ENCODE peak calls at places on chromosomes 2 and 18, in ten cellular contexts. A, J, O, M, G, R, X, P, E and L are unnamed samples.

GRCh38 chr2:112629224-112629623 is 16.5 kb upstream of the SLC20A1 start:
- DNase-seq in A (no peak), X (no peak), P (no peak), M (no peak), O (no peak), G (no peak), J (no peak), R (no peak), E (no peak), L (no peak)

GRCh38 chr2:23591111-23591510 is 206.1 kb downstream of the KLHL29 start:
- DNase-seq in M (no peak), X (no peak), R (no peak), G (no peak), O (no peak), A (no peak), J (no peak), E (no peak), P (no peak), L (no peak)

GRCh38 chr2:104249666-104250065 is 604.2 kb upstream of the POU3F3 start:
- DNase-seq in P (no peak), J (no peak), O (no peak), E (no peak), G (no peak), M (no peak), A (no peak), R (no peak), X (no peak), L (no peak)

GRCh38 chr2:211205358-211205757 is 649.0 kb downstream of the CPS1 start:
- DNase-seq in O (no peak), J (no peak), R (no peak), X (no peak), G (no peak), M (no peak), E (no peak), P (no peak), A (no peak), L (no peak)

GRCh38 chr2:152811916-152812315 is 93.5 kb downstream of the ARL6IP6 start:
- DNase-seq in G (no peak), M (no peak), E (no peak), O (no peak), R (no peak), A (no peak), X (no peak), P (no peak), J (no peak), L (no peak)

GRCh38 chr2:166148811-166149400 is 21.1 kb upstream of the SCN1A start:
- DNase-seq in M (no peak), G (no peak), X (no peak), E (no peak), J (no peak), A (no peak), O (no peak), P (no peak), R (no peak), L (no peak)

GRCh38 chr2:10141736-10142639 is 19.4 kb downstream of the RRM2 start:
- DNase-seq in M (peak; percentile 30), G (peak; percentile 38), A (peak; percentile 41), X (no peak), P (peak; percentile 31), R (no peak), O (peak; percentile 36), J (peak; percentile 47), E (no peak), L (no peak)

GRCh38 chr2:222941510-222942032 is 80.7 kb downstream of the ACSL3 start:
- DNase-seq in G (no peak), X (no peak), M (no peak), P (no peak), O (no peak), J (no peak), R (peak; percentile 25), A (peak; percentile 42), E (no peak), L (no peak)

GRCh38 chr2:31236433-31237205 is 2.7 kb downstream of the EHD3 start:
- DNase-seq in E (no peak), O (no peak), A (no peak), X (no peak), M (no peak), J (no peak), R (no peak), G (no peak), P (no peak), L (no peak)

GRCh38 chr2:69149631-69150215 is 136.7 kb downstream of the ANTXR1 start:
- DNase-seq in E (peak; percentile 46), M (peak; percentile 72), X (peak; percentile 63), P (peak; percentile 92), J (no peak), O (peak; percentile 27), R (no peak), G (peak; percentile 53), A (no peak), L (no peak)
- TF ChIP-seq CTCF in E (no peak), M (peak; percentile 4), X (no peak), P (no peak), J (no peak), O (no peak), R (no peak), G (no peak), A (no peak), L (no peak)

GRCh38 chr2:101519173-101519492 is 44.2 kb upstream of the RFX8 start:
- DNase-seq in R (no peak), M (no peak), J (no peak), X (no peak), A (no peak), O (no peak), P (no peak), E (no peak), G (no peak), L (no peak)

GRCh38 chr2:101517753-101518152 is 42.8 kb upstream of the RFX8 start:
- DNase-seq in M (peak; percentile 79), O (no peak), J (no peak), G (no peak), X (no peak), E (peak; percentile 78), A (peak; percentile 72), P (peak; percentile 78), R (peak; percentile 47), L (no peak)

GRCh38 chr2:101516833-101517690 is 42.1 kb upstream of the RFX8 start:
- DNase-seq in G (no peak), X (peak; percentile 95), A (peak; percentile 97), O (no peak), J (peak; percentile 67), M (peak; percentile 76), E (peak; percentile 82), P (peak; percentile 83), R (peak; percentile 96), L (no peak)

GRCh38 chr2:101520246-101520645 is 45.3 kb upstream of the RFX8 start:
- DNase-seq in O (no peak), R (peak; percentile 24), A (peak; percentile 90), P (peak; percentile 69), X (peak; percentile 34), M (peak; percentile 52), G (no peak), E (peak; percentile 33), J (no peak), L (no peak)

DNA sequence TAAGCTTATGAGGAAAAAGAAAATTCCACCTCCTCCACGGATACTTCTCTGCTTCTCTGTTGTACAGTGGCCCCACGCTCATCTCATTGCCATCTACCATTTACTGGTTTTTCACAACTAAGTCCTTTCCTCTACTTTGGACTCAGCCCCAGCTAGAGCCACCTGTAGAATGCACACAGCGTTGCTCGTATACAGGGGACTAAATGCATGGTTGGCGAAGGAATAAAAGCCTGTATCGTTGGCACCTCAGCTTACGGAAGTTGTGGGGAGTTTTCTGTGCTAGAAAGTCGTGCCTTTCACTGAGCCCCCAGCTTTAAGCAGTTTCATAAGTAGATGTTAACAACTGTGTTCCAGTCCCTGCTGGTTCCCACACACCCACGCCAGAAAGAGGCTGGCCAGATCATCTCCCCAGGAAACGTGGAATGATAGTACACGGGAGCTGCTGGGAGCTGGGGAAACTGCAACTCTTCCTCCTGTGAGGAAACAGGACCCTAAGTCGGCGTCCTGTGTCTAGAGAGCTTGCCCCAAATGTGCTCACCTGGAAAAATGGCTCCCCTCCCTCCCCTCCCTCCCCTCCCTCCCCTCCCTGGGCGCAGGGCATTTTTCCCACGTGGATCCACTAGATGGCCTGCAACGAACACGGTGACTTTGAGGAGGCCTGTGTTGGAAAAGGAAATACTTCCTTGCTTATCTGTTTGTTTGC is 43.7 kb upstream of the RFX8 start:
- DNase-seq in O (peak; percentile 24), E (peak; percentile 68), R (peak; percentile 52), J (peak; percentile 69), X (peak; percentile 52), P (peak; percentile 75), G (peak; percentile 39), A (peak; percentile 94), M (peak; percentile 75), L (no peak)
- TF ChIP-seq CTCF in O (no peak), E (peak; percentile 36), R (peak; percentile 66), J (peak; percentile 29), X (peak; percentile 63), P (peak; percentile 46), G (no peak), A (peak; percentile 67), M (peak; percentile 61), L (no peak)

GRCh38 chr18:13217466-13217961 is 1.0 kb upstream of the LDLRAD4 start:
- DNase-seq in M (peak; percentile 30), G (peak; percentile 80), A (no peak), J (peak; percentile 43), E (no peak), X (no peak), O (peak; percentile 73), P (peak; percentile 19), R (no peak), L (peak; percentile 47)

GRCh38 chr18:13216092-13216582 is 2.4 kb upstream of the LDLRAD4 start:
- DNase-seq in O (peak; percentile 42), P (peak; percentile 62), E (peak; percentile 69), R (peak; percentile 38), X (peak; percentile 55), M (peak; percentile 83), J (peak; percentile 55), G (peak; percentile 64), A (peak; percentile 68), L (no peak)

GRCh38 chr18:13217971-13218375 is 587 bp upstream of the LDLRAD4 start:
- DNase-seq in R (no peak), X (no peak), O (no peak), J (no peak), M (no peak), E (no peak), G (peak; percentile 53), P (no peak), A (no peak), L (peak; percentile 67)

GRCh38 chr18:13218376-13219011 is at the start of gene LDLRAD4:
- DNase-seq in R (no peak), A (no peak), P (no peak), E (no peak), X (no peak), M (no peak), J (peak; percentile 19), O (peak; percentile 54), G (peak; percentile 73), L (no peak)

GRCh38 chr18:13216732-13217465 is 1.7 kb upstream of the LDLRAD4 start:
- DNase-seq in X (no peak), J (peak; percentile 23), M (peak; percentile 20), R (no peak), G (peak; percentile 67), O (peak; percentile 76), A (no peak), P (no peak), E (no peak), L (peak; percentile 54)
- TF ChIP-seq CTCF in X (no peak), J (no peak), M (no peak), R (no peak), G (peak; percentile 33), O (no peak), A (no peak), P (no peak), E (no peak), L (no peak)

DNA sequence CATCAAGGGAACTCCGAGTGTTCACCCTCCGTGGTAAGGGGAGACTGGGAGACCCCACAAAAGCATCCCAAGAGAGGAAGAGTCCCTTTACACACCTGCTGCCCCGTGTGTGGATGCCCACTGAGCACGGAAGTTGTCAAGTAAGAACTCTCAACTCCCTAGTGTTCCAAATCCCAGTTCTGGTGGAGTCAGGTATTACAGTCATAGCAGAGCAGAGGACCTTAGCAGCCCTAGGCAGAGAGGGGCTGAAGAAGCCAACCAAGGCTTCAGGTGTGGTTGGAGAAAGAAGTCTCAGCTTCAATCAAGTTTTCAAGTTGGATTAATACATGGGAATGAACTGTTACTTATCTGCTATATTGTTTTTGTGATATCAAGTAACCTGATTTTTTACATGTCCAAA is 512.5 kb downstream of the RNF144A start:
- DNase-seq in E (no peak), O (no peak), X (no peak), J (peak; percentile 4), M (no peak), R (no peak), G (no peak), A (peak; percentile 28), P (no peak), L (no peak)
- TF ChIP-seq CTCF in E (no peak), O (no peak), X (peak; percentile 21), J (no peak), M (no peak), R (peak; percentile 31), G (no peak), A (peak; percentile 9), P (no peak), L (no peak)